ENCODE peak calls at places on chromosome 10, in eight cellular contexts. H is neural progenitor cell; I is transverse colon; G is DND-41; Z is effector memory CD4-positive, alpha-beta T cell; O is PC-9; J is MM.1S; A is prostate gland. M is an unnamed sample. For H3K4me1, the result is how much of the 10 kb centered on the place peaks cover.

GRCh38 chr10:12638781-12639180 is 289.4 kb downstream of the CAMK1D start:
- DNase-seq in I (no peak), O (no peak), A (no peak), G (no peak), J (no peak), Z (no peak), H (peak), M (no peak)

GRCh38 chr10:86706401-86706841 is 38.1 kb downstream of the LDB3 start:
- DNase-seq in G (no peak), Z (no peak), O (no peak), A (no peak), I (no peak), H (no peak), J (no peak), M (no peak)

GRCh38 chr10:6530211-6530840 is 49.8 kb downstream of the PRKCQ start:
- DNase-seq in I (peak), J (no peak), A (no peak), O (no peak), G (no peak), H (no peak), Z (peak), M (no peak)

GRCh38 chr10:21732067-21732772 is 198.2 kb downstream of the MLLT10 start:
- DNase-seq in G (peak), H (peak), J (peak), I (peak), A (no peak), Z (no peak), O (no peak), M (peak)

GRCh38 chr10:22268503-22268902 is 47.7 kb upstream of the COMMD3 start:
- DNase-seq in Z (no peak), J (no peak), H (no peak), O (no peak), G (no peak), I (no peak), A (no peak), M (no peak)

GRCh38 chr10:116674901-116675423 is 54.2 kb downstream of the PNLIPRP2 start:
- DNase-seq in G (no peak), A (no peak), J (no peak), Z (no peak), H (no peak), I (no peak), O (no peak), M (no peak)

GRCh38 chr10:101238732-101239105 is 9.5 kb upstream of the LBX1 start:
- DNase-seq in I (no peak), H (peak), J (no peak), O (no peak), G (no peak), A (no peak), Z (no peak), M (no peak)

GRCh38 chr10:44343836-44344235 is 41.1 kb downstream of the CXCL12 start:
- DNase-seq in O (no peak), I (no peak), Z (no peak), G (no peak), A (no peak), H (no peak), J (no peak), M (peak)

GRCh38 chr10:76866841-76867586 is 770.6 kb downstream of the KCNMA1 start:
- DNase-seq in A (no peak), I (no peak), J (no peak), Z (no peak), G (no peak), H (no peak), O (no peak), M (no peak)

GRCh38 chr10:7789390-7789789 is 1.4 kb downstream of the ATP5F1C start:
- DNase-seq in A (no peak), I (no peak), Z (no peak), O (no peak), G (no peak), H (no peak), J (no peak), M (no peak)
- H3K4me1 ChIP-seq in A (under half), I (under half), Z (under half), O (under half), G (half or more), H (under half), J (under half), M (under half)

GRCh38 chr10:132587175-132587574 is 49.6 kb downstream of the INPP5A start:
- DNase-seq in A (no peak), J (no peak), Z (no peak), G (no peak), I (no peak), O (no peak), H (no peak), M (no peak)
- H3K4me1 ChIP-seq in A (under half), J (under half), Z (under half), G (under half), I (under half), O (under half), H (under half), M (under half)

GRCh38 chr10:102629661-102630614 is 14.3 kb upstream of the TRIM8 start:
- DNase-seq in I (no peak), A (no peak), J (no peak), Z (no peak), O (peak), G (no peak), H (peak), M (peak)

GRCh38 chr10:102627141-102627445 is 17.2 kb upstream of the TRIM8 start:
- DNase-seq in Z (no peak), H (no peak), A (no peak), G (no peak), J (no peak), O (no peak), I (no peak), M (no peak)

GRCh38 chr10:102627446-102628293 is 16.6 kb upstream of the TRIM8 start:
- DNase-seq in O (no peak), I (no peak), G (no peak), H (peak), J (no peak), A (no peak), Z (no peak), M (no peak)

GRCh38 chr10:102630663-102631062 is 13.6 kb upstream of the TRIM8 start:
- DNase-seq in J (no peak), O (no peak), G (no peak), Z (no peak), I (no peak), H (no peak), A (no peak), M (no peak)

DNA sequence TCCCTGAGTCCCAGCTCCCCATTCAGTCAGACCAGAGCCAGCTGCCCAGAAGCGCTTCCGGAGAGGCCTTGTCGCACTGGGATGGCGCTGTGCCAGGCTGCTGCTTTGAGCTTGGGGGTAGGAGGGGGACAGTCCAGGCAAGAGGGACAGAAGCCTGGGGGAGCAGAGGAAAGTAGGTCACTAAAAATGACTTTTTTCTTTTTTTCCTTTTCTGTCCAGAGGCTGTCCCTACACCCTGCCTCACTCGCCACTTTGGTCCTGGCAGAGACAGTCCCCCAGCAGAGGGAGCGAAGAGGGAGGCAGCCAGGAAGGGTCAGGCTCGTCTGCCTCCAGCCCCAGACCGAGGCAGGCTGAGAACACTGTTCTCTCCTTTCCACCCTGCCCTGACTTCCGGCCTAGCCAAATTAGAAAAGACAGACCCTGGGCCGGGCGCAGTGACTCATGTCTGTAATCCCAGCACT is 15.8 kb upstream of the TRIM8 start:
- DNase-seq in J (no peak), Z (no peak), G (no peak), A (no peak), O (peak), H (no peak), I (no peak), M (no peak)
- H3K4me1 ChIP-seq in J (under half), Z (under half), G (under half), A (under half), O (half or more), H (half or more), I (under half), M (under half)

GRCh38 chr10:71216751-71217265 is 4.4 kb downstream of the UNC5B start:
- DNase-seq in Z (no peak), A (no peak), O (no peak), I (no peak), J (no peak), G (no peak), H (no peak), M (no peak)

GRCh38 chr10:71217266-71218045 is 5.1 kb downstream of the UNC5B start:
- DNase-seq in Z (no peak), G (no peak), O (peak), I (no peak), A (no peak), H (peak), J (no peak), M (no peak)

GRCh38 chr10:71214641-71215160 is 2.3 kb downstream of the UNC5B start:
- DNase-seq in A (no peak), G (no peak), Z (no peak), J (no peak), O (no peak), I (no peak), H (no peak), M (no peak)

GRCh38 chr10:71218046-71218832 is 5.9 kb downstream of the UNC5B start:
- DNase-seq in G (no peak), J (no peak), I (no peak), O (peak), H (no peak), A (no peak), Z (no peak), M (peak)

GRCh38 chr10:71216363-71216695 is 4.0 kb downstream of the UNC5B start:
- DNase-seq in G (no peak), O (no peak), Z (no peak), I (no peak), A (no peak), J (no peak), H (no peak), M (no peak)
- H3K4me1 ChIP-seq in G (under half), O (under half), Z (under half), I (under half), A (under half), J (under half), H (under half), M (under half)

GRCh38 chr10:34049887-34050286 is 715.4 kb upstream of the NRP1 start:
- DNase-seq in J (no peak), A (no peak), Z (no peak), O (peak), I (no peak), H (no peak), G (no peak), M (no peak)
- H3K4me1 ChIP-seq in J (under half), A (under half), Z (under half), O (under half), I (under half), H (under half), G (under half), M (under half)

DNA sequence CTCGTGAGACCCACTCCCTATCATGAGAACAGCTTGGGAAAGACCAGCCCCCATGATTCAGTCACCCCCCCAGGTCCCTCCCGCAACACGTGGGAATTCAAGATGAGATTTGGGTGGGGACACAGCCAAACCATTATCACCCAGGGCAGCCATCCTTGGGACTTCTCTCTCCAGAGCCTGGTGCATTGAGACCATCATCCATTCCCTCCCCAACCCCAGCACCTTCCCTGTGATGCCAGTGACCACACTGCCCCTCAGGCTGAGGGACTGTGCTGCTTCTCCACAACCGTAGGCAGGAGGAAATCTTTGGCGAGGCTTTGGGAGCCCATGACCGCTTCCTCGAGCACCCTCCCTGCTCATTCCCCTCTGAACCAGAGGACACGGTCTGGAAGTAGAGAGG is 64.4 kb downstream of the TACC2 start:
- DNase-seq in O (no peak), J (no peak), A (no peak), I (no peak), H (no peak), Z (no peak), G (no peak), M (no peak)
- H3K4me1 ChIP-seq in O (under half), J (under half), A (under half), I (under half), H (under half), Z (under half), G (under half), M (under half)

GRCh38 chr10:97138174-97138573 is 47.6 kb downstream of the SLIT1 start:
- DNase-seq in G (no peak), J (no peak), A (peak), Z (no peak), O (peak), H (peak), I (no peak), M (peak)
- H3K4me1 ChIP-seq in G (under half), J (under half), A (under half), Z (under half), O (under half), H (under half), I (under half), M (under half)

DNA sequence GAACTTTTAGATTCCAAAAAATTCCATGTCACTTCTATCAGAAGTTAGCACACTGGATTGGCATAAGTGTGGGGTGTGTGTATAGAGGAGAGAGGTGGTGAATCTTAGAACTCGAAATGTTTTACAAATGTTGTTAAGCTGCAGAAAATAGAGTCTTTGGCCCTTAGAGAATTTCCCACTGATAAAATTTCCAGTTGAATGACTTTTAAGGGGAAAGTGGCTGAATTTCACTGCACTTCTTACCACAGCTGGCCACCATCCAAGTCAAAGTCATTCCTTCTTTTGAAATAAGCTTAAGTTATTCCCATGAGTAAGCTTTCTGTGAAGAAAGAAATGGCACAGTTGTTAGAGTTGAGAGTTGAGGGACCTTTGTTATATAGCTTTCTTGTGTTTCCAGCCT is 13.8 kb downstream of the VCL start:
- DNase-seq in G (no peak), Z (no peak), H (peak), A (no peak), O (no peak), I (no peak), J (no peak), M (no peak)
- H3K4me1 ChIP-seq in G (under half), Z (under half), H (under half), A (under half), O (under half), I (under half), J (under half), M (under half)

GRCh38 chr10:43336641-43337318 is 34.7 kb upstream of the FXYD4 start:
- DNase-seq in G (no peak), A (no peak), Z (no peak), J (no peak), O (no peak), H (no peak), I (no peak), M (peak)

GRCh38 chr10:43340101-43340500 is 31.3 kb upstream of the FXYD4 start:
- DNase-seq in A (no peak), H (no peak), I (no peak), G (no peak), J (no peak), Z (no peak), O (no peak), M (no peak)

GRCh38 chr10:43336061-43336460 is 35.4 kb upstream of the FXYD4 start:
- DNase-seq in I (no peak), Z (no peak), A (no peak), H (no peak), G (no peak), O (no peak), J (no peak), M (no peak)

GRCh38 chr10:43339136-43339535 is 32.3 kb upstream of the FXYD4 start:
- DNase-seq in O (no peak), G (no peak), J (no peak), H (no peak), I (no peak), Z (no peak), A (no peak), M (no peak)

DNA sequence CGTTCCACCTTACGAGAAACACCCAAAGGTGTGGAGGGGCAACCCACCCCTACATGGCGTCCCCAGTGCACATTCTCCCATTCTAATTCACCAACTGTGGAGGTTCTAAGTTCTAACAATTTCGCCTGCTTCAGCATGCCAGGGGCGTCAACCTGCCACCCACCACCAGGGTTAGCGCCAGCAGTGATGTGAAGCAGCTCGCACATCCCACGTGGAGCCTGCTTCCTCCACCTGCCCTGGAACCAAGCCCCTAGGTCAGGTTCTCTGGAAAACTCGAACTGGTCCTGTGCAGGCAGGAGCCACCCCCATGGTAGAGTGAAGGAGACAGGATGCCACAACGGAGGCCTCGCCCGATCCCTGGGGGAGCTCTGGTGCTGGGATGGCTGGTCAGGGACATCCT is 33.3 kb upstream of the FXYD4 start:
- DNase-seq in J (no peak), A (no peak), O (no peak), Z (no peak), H (no peak), I (no peak), G (no peak), M (peak)
- H3K4me1 ChIP-seq in J (under half), A (under half), O (under half), Z (under half), H (under half), I (under half), G (under half), M (half or more)